ENCODE peak calls at places on chromosomes 5 and 9, in six cellular contexts. B, U, P, K, I and O are unnamed samples. For H3K4me1, the result is how much of the 10 kb centered on the place peaks cover.

GRCh38 chr5:14146725-14147124 is 3.6 kb downstream of the TRIO start:
- DNase-seq in I (no peak), B (no peak), P (no peak), U (no peak), K (no peak), O (no peak)

GRCh38 chr9:6779417-6780241 is 21.9 kb downstream of the KDM4C start:
- DNase-seq in B (peak), P (no peak), I (no peak), K (no peak), U (no peak), O (peak)

GRCh38 chr9:88651682-88652633 is 117.0 kb downstream of the NXNL2 start:
- DNase-seq in P (peak), I (peak), K (peak), B (peak), U (no peak), O (peak)

GRCh38 chr9:118059520-118060278 is 355.5 kb downstream of the TLR4 start:
- DNase-seq in B (peak), K (peak), I (no peak), P (no peak), U (peak), O (no peak)

GRCh38 chr9:132018957-132019405 is 60.7 kb downstream of the MED27 start:
- DNase-seq in K (no peak), P (no peak), U (no peak), I (no peak), B (peak), O (no peak)

GRCh38 chr9:119268985-119269384 is 100.2 kb downstream of the BRINP1 start:
- DNase-seq in P (no peak), K (no peak), I (no peak), U (no peak), B (no peak), O (no peak)

GRCh38 chr9:137422668-137423000 is 328 bp downstream of the EXD3 start:
- DNase-seq in B (peak), K (peak), P (no peak), I (no peak), U (peak), O (peak)

GRCh38 chr5:121691478-121691877 is 160.2 kb upstream of the FTMT start:
- DNase-seq in B (peak), I (no peak), U (no peak), P (peak), K (no peak), O (no peak)

GRCh38 chr5:42994285-42995151 is 45.6 kb downstream of the ANXA2R start:
- DNase-seq in U (peak), P (peak), K (peak), B (peak), I (peak), O (peak)

GRCh38 chr5:126446498-126447224 is 23.5 kb downstream of the GRAMD2B start:
- DNase-seq in P (no peak), K (no peak), B (no peak), I (no peak), U (no peak), O (peak)

GRCh38 chr5:103562453-103563157 is at the start of gene NUDT12:
- DNase-seq in I (peak), B (peak), P (peak), K (peak), U (no peak), O (peak)

DNA sequence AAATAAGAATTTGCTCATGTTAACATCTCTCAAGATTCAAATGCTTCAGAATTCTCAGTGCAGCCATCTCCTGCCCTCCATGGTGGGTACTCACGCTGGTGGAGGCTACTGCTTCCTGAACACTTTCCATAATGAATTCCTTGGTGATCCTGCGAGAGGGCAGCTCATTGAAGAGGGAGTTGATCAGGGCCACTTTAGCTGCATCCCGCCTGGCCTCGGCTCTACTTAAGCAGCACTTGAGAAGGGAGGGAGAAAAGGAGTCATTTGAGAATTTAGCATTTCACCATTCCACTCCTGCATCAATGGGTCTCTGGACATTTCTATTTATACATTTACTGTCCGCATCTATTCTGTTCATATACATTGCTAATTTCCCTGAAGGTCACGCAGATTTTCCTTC is 35.1 kb downstream of the LIX1 start:
- DNase-seq in K (no peak), P (no peak), I (no peak), U (no peak), B (no peak), O (no peak)
- H3K4me1 ChIP-seq in K (under half), P (under half), I (under half), U (under half), B (under half), O (under half)

GRCh38 chr5:67305401-67305800 is 108.8 kb upstream of the CD180 start:
- DNase-seq in I (peak), P (no peak), B (no peak), U (no peak), K (no peak), O (no peak)

GRCh38 chr5:67305913-67306710 is 109.5 kb upstream of the CD180 start:
- DNase-seq in U (no peak), B (no peak), P (no peak), I (no peak), K (no peak), O (no peak)

GRCh38 chr5:67300321-67300720 is 103.7 kb upstream of the CD180 start:
- DNase-seq in K (no peak), U (no peak), I (peak), P (no peak), B (no peak), O (no peak)

GRCh38 chr5:67301285-67301904 is 104.8 kb upstream of the CD180 start:
- DNase-seq in B (peak), I (peak), P (peak), U (no peak), K (peak), O (peak)

GRCh38 chr5:67303356-67303755 is 106.8 kb upstream of the CD180 start:
- DNase-seq in K (no peak), B (no peak), I (no peak), P (no peak), U (no peak), O (no peak)
- H3K4me1 ChIP-seq in K (under half), B (under half), I (under half), P (under half), U (under half), O (under half)

DNA sequence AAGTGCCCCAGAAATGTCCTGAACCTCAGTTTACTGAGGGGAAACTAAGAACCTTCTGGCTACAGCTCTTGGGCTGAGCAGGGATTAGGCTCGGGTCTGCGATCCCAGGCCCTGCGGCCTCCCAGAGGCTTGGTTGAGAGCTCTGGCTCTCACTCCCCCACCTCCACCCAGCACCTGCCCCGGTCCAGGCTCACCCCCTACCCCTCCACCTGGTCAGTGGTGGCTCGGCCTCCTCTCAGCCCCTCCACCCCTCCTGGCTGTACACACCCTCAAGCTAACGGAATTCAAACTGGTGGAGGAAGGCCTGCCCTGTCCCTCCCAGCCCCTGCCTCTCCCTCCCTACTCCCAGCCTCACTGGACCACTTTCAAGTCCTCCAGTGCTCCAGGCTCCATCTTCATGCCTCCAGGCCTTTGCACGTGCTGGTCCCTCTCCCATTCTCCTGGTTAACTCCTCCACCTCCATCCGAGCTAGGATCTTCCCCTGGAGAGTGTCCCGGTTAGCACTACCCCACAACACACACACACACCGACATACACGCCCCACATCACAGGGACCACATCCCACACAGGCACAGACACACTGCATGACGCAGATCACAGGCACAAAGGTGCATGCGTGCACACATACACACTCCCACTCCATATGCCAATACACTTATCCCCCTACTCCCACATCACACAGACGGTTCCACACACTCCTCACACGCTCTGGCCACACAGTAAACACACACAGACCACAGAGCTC is 130.9 kb downstream of the C9orf50 start:
- DNase-seq in P (no peak), U (no peak), B (peak), K (peak), I (peak), O (no peak)
- H3K4me1 ChIP-seq in P (under half), U (under half), B (half or more), K (half or more), I (under half), O (under half)

DNA sequence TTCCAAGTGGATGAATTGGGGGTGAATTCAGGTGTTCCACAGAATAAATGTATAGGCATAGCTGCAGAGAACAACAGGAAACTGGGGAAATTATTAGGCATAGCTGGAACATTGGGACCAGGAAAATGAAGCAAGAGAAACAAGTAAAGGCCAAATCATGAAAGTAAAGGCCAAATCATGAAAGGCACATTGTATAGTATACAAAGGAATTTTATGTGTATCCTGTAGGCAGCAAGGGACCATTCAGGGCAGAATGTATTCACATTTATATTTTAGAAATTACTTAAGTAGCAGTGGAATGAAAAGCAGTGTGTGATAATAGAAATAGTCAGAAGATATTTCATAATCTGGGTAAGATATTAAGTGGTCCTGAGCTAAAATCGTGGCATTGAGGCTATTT is 127.3 kb upstream of the GRHPR start:
- DNase-seq in I (no peak), U (no peak), P (no peak), K (no peak), B (no peak), O (no peak)
- H3K4me1 ChIP-seq in I (under half), U (half or more), P (under half), K (under half), B (under half), O (under half)